ENCODE peak calls at places on chromosomes 12 and 14, in five cellular contexts. D is bronchial epithelial cell, H is stomach, W is EL, P is T-cell. K is an unnamed sample.

GRCh38 chr12:54526800-54527630 is 22.4 kb upstream of the PDE1B start:
- DNase-seq in D (peak; percentile 55), H (peak; percentile 39), W (peak; percentile 50), P (no peak), K (peak; percentile 6)

GRCh38 chr12:113292547-113292946 is 42.4 kb downstream of the SLC8B1 start:
- DNase-seq in D (no peak), H (no peak), W (no peak), P (no peak), K (no peak)

GRCh38 chr12:108629824-108630476 is 3.7 kb downstream of the SELPLG start:
- DNase-seq in D (peak; percentile 94), H (no peak), W (peak; percentile 95), P (peak; percentile 51), K (no peak)

GRCh38 chr12:55019784-55020183 is at the start of gene NEUROD4:
- DNase-seq in D (peak; percentile 57), H (peak; percentile 40), W (peak; percentile 41), P (no peak), K (peak; percentile 72)

GRCh38 chr14:70601162-70601561 is 707 bp upstream of the MED6 start:
- DNase-seq in D (peak; percentile 72), H (no peak), W (peak; percentile 45), P (no peak), K (no peak)

GRCh38 chr12:124010687-124011086 is 37.7 kb downstream of the ZNF664 start:
- DNase-seq in D (no peak), H (no peak), W (no peak), P (no peak), K (no peak)

GRCh38 chr12:130953783-130954543 is at the start of gene ADGRD1:
- DNase-seq in D (no peak), H (peak; percentile 49), W (peak; percentile 19), P (no peak), K (no peak)

GRCh38 chr12:34348064-34348463 is 325.8 kb downstream of the ALG10 start:
- DNase-seq in D (no peak), H (no peak), W (no peak), P (no peak), K (no peak)

GRCh38 chr12:118015306-118015705 is 1.2 kb upstream of the RFC5 start:
- DNase-seq in D (no peak), H (no peak), W (no peak), P (no peak), K (no peak)

K was measured in NCI-H510A treated with DMSO at 0.1 percent for 48 hours.